ENCODE peak calls at places on chromosomes 1 and 21, in eight cellular contexts. R is AG10803, Q is neural crest cell, S is A549, O is hepatocyte, Y is choroid plexus epithelial cell, Z is gastrocnemius medialis, X is K562. F is an unnamed sample.

GRCh38 chr1:162213281-162213909 is 143.9 kb downstream of the NOS1AP start:
- DNase-seq in R (peak), Z (no peak), S (no peak), X (no peak), O (peak), Y (peak), Q (no peak), F (peak)

GRCh38 chr1:223011230-223011856 is 131.7 kb downstream of the TLR5 start:
- DNase-seq in X (no peak), Q (no peak), O (no peak), S (no peak), R (no peak), Y (no peak), Z (no peak), F (no peak)

GRCh38 chr1:224784606-224785328 is 144.7 kb upstream of the DNAH14 start:
- DNase-seq in Y (no peak), Q (no peak), S (no peak), Z (no peak), R (peak), X (no peak), O (no peak), F (no peak)

GRCh38 chr1:204203206-204203767 is 7.0 kb upstream of the KISS1 start:
- DNase-seq in Z (no peak), Q (no peak), R (no peak), X (no peak), S (no peak), Y (no peak), O (no peak), F (no peak)

GRCh38 chr1:61056674-61057439 is 25.5 kb upstream of the NFIA start:
- DNase-seq in O (peak), Q (no peak), S (no peak), Y (peak), Z (peak), R (peak), X (peak), F (no peak)

GRCh38 chr1:201385299-201385891 is 7.9 kb upstream of the TNNT2 start:
- DNase-seq in Q (peak), Y (peak), O (peak), S (peak), Z (peak), X (peak), R (peak), F (peak)

GRCh38 chr1:184324972-184325371 is 61.9 kb upstream of the C1orf21 start:
- DNase-seq in Z (no peak), O (no peak), S (no peak), R (no peak), X (no peak), Q (no peak), Y (no peak), F (no peak)

GRCh38 chr1:17004466-17005364 is 7.0 kb downstream of the ATP13A2 start:
- DNase-seq in O (no peak), S (peak), Z (no peak), Q (no peak), R (no peak), X (no peak), Y (no peak), F (no peak)

GRCh38 chr1:203175237-203176181 is at the start of gene MYBPH:
- DNase-seq in Z (peak), X (no peak), O (no peak), S (no peak), Y (no peak), R (no peak), Q (no peak), F (no peak)

GRCh38 chr1:31961536-31961935 is 23.4 kb upstream of the PTP4A2 start:
- DNase-seq in Q (no peak), O (no peak), R (no peak), Y (no peak), X (no peak), S (no peak), Z (no peak), F (no peak)

GRCh38 chr1:18739408-18739807 is 108.8 kb downstream of the PAX7 start:
- DNase-seq in Z (no peak), Y (no peak), Q (no peak), O (no peak), R (no peak), S (no peak), X (no peak), F (no peak)

GRCh38 chr1:212452323-212453155 is 19.8 kb downstream of the NENF start:
- DNase-seq in Q (no peak), Z (no peak), S (no peak), Y (peak), R (peak), X (no peak), O (no peak), F (no peak)

GRCh38 chr1:29002792-29003191 is 88.4 kb downstream of the EPB41 start:
- DNase-seq in S (no peak), Z (no peak), Y (no peak), R (no peak), Q (no peak), X (no peak), O (no peak), F (no peak)

GRCh38 chr1:203871114-203871875 is 9.9 kb downstream of the SNRPE start:
- DNase-seq in Z (no peak), X (peak), R (peak), Q (peak), Y (peak), S (peak), O (peak), F (peak)

GRCh38 chr1:12584900-12585525 is 33.0 kb downstream of the DHRS3 start:
- DNase-seq in O (no peak), R (no peak), Z (no peak), X (no peak), Y (no peak), S (no peak), Q (no peak), F (no peak)

GRCh38 chr21:45969921-45970673 is 11.5 kb upstream of the COL6A1 start:
- DNase-seq in R (no peak), Q (no peak), Z (no peak), S (no peak), Y (no peak), O (no peak), X (no peak), F (no peak)
- TF ChIP-seq CTCF in R (no peak), Q (no peak), Z (no peak), S (no peak), Y (no peak), O (no peak), X (no peak), F (no peak)

DNA sequence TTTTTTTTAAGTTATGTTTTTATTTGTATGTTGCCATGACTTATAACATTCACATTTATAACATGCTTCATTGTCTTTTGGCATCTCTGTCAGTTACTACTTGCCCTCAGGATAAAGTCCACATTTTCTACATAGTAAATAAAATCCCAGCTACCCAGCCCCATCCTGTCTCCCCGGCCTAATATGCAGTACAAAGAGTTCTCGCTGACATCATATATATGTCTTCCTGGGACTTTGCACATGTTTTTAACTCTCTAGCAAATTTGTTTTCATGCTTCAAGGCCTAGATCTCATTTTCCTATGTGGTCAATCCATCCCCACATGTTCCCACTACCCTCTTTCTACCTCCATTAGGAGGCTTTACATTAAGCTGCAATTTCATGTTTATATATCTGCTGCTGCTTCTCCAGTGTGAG is 33.0 kb upstream of the IVNS1ABP start:
- DNase-seq in S (no peak), R (no peak), Z (no peak), X (no peak), Q (no peak), O (peak), Y (no peak), F (no peak)
- TF ChIP-seq CTCF in S (no peak), R (no peak), Z (no peak), X (no peak), Q (no peak), O (no peak), Y (no peak), F (no peak)

GRCh38 chr1:112703706-112704105 is 3.2 kb downstream of the RHOC start:
- DNase-seq in O (no peak), X (no peak), S (no peak), Y (no peak), R (no peak), Z (no peak), Q (no peak), F (no peak)

GRCh38 chr1:112706505-112707216 is at the start of gene RHOC:
- DNase-seq in Z (no peak), X (peak), R (peak), Q (peak), S (peak), O (peak), Y (peak), F (peak)

GRCh38 chr1:112707217-112708001 is 482 bp upstream of the RHOC start:
- DNase-seq in Y (peak), Z (peak), R (peak), Q (peak), S (peak), X (peak), O (peak), F (peak)

GRCh38 chr1:112704511-112704907 is 2.4 kb downstream of the RHOC start:
- DNase-seq in S (no peak), Y (no peak), Q (no peak), Z (no peak), O (no peak), X (no peak), R (no peak), F (no peak)

DNA sequence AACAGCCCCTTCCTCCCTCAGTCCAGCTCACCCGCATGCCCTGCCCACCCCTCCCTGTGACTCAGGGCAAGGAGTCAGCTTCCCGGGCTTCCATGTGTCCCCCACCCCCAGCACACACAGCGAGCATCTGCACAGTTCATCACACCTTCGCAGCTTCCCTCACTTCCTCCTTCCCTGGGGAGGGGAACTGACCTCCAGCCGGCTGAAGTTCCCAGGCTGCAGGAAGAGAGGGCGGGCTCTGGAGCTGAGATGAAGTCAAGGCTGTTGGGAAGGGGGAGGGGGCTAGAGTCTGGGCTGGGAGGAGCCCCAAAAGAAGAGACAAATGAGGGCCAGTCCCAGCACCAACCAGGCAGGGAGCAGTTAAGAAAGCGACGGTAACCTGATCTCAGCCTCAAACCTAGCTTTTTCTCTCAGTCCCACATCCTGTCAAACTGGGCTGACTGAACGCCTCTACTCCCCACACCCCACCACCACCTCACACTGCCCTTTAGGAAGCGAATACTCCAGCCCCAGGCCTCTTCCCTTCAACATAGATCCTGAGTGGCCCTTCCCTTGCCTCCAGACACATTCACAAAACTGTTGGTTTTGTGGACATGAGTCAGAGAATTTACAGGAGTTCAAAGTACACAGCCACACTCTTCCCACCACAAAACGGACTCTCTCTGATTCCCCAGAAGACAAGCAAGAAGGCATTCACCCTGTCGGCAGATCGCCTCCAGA is 1.9 kb downstream of the RHOC start:
- DNase-seq in Q (peak), O (peak), Z (peak), R (peak), Y (peak), X (peak), S (peak), F (peak)
- TF ChIP-seq CTCF in Q (no peak), O (no peak), Z (no peak), R (no peak), Y (no peak), X (no peak), S (no peak), F (no peak)

GRCh38 chr1:65449214-65449823 is 28.9 kb downstream of the LEPR start:
- DNase-seq in Z (no peak), Y (peak), Q (no peak), X (no peak), R (no peak), S (no peak), O (no peak), F (peak)
- TF ChIP-seq CTCF in Z (no peak), Y (peak), Q (no peak), X (no peak), R (no peak), S (no peak), O (peak), F (no peak)

DNA sequence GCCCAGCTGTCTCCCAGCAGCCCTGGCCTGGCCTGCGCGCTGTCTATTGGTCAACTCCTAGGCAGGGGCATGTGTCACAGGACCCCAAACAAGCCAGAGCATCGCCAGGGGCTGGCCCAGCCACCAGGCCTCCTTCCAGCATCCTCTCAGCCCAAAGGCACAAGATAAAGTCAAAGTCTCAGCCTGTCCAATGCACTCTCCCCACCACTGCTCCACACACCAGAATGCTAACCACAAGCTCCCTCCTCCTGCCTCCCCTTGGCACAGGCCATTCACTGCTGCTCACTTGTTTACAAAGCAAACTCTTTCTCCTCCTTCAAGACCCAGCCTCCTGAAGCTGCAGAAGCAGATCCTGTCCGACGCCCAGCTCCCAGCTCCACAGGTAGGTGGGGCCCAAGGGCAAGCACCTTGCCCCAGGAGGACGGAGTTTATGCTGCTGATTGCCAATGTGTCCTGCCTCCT is 133.4 kb downstream of the DMRTB1 start:
- DNase-seq in X (no peak), Q (no peak), O (peak), Z (no peak), Y (peak), S (no peak), R (peak), F (peak)
- TF ChIP-seq CTCF in X (peak), Q (no peak), O (peak), Z (no peak), Y (peak), S (no peak), R (peak), F (peak)